ENCODE peak calls at places on chromosomes 1 and 21, in seven cellular contexts. Z is fibroblast of the conjunctiva; Q is NCI-H2081; H is GDM1; O is CD4-positive, alpha-beta T cell; N is mucosa of descending colon; S is GM23338. M is an unnamed sample.

GRCh38 chr1:32400876-32401631 is 6.8 kb upstream of the BSDC1 start:
- DNase-seq in Z (peak), Q (peak), H (peak), O (peak), N (peak), S (peak), M (peak)

GRCh38 chr1:164777518-164777917 is 218.5 kb downstream of the PBX1 start:
- DNase-seq in Z (no peak), Q (no peak), H (no peak), O (no peak), N (no peak), S (no peak), M (no peak)

GRCh38 chr1:64171797-64172281 is 31.6 kb upstream of the UBE2U start:
- DNase-seq in Z (no peak), Q (no peak), H (peak), O (no peak), N (no peak), S (no peak), M (no peak)

GRCh38 chr21:38997051-38997450 is 186.2 kb downstream of the PSMG1 start:
- DNase-seq in Z (no peak), Q (no peak), H (no peak), O (no peak), N (no peak), S (no peak), M (no peak)

GRCh38 chr21:34850166-34850695 is 181.4 kb downstream of the CLIC6 start:
- DNase-seq in Z (no peak), Q (no peak), H (no peak), O (no peak), N (no peak), S (no peak), M (no peak)

GRCh38 chr1:35047188-35047858 is 15.6 kb upstream of the ZMYM6 start:
- DNase-seq in Z (peak), Q (no peak), H (no peak), O (no peak), N (no peak), S (no peak), M (peak)

GRCh38 chr1:244968431-244968830 is 104.1 kb upstream of the HNRNPU start:
- DNase-seq in Z (no peak), Q (no peak), H (no peak), O (no peak), N (peak), S (peak), M (peak)

GRCh38 chr1:223494926-223495645 is 101.9 kb downstream of the CCDC185 start:
- DNase-seq in Z (no peak), Q (no peak), H (no peak), O (no peak), N (no peak), S (no peak), M (no peak)

GRCh38 chr1:3125078-3125477 is 56.1 kb downstream of the PRDM16 start:
- DNase-seq in Z (no peak), Q (no peak), H (no peak), O (no peak), N (no peak), S (no peak), M (no peak)

GRCh38 chr1:88462481-88463261 is 221.4 kb upstream of the PKN2 start:
- DNase-seq in Z (no peak), Q (peak), H (no peak), O (no peak), N (peak), S (peak), M (peak)

GRCh38 chr1:9201421-9202239 is 32.9 kb upstream of the H6PD start:
- DNase-seq in Z (no peak), Q (no peak), H (no peak), O (no peak), N (no peak), S (peak), M (no peak)

GRCh38 chr1:208024406-208024805 is 113.5 kb upstream of the CD34 start:
- DNase-seq in Z (no peak), Q (no peak), H (no peak), O (no peak), N (no peak), S (no peak), M (no peak)

GRCh38 chr1:20366076-20366765 is 75.5 kb downstream of the VWA5B1 start:
- DNase-seq in Z (no peak), Q (no peak), H (no peak), O (no peak), N (peak), S (peak), M (no peak)

GRCh38 chr1:10677508-10678364 is 118.7 kb downstream of the CASZ1 start:
- DNase-seq in Z (no peak), Q (no peak), H (no peak), O (no peak), N (no peak), S (peak), M (no peak)

GRCh38 chr1:6205849-6206845 is at the start of gene RNF207:
- DNase-seq in Z (no peak), Q (no peak), H (no peak), O (peak), N (peak), S (peak), M (no peak)

GRCh38 chr1:28126778-28127430 is 38.5 kb upstream of the EYA3 start:
- DNase-seq in Z (no peak), Q (no peak), H (peak), O (no peak), N (no peak), S (no peak), M (no peak)

GRCh38 chr1:190067592-190067991 is 410.1 kb downstream of the BRINP3 start:
- DNase-seq in Z (no peak), Q (no peak), H (no peak), O (no peak), N (no peak), S (no peak), M (no peak)

GRCh38 chr1:229022595-229023350 is 248.1 kb upstream of the RAB4A start:
- DNase-seq in Z (no peak), Q (no peak), H (no peak), O (no peak), N (no peak), S (no peak), M (no peak)

GRCh38 chr1:32215629-32216505 is 6.3 kb downstream of the TMEM234 start:
- DNase-seq in Z (no peak), Q (peak), H (peak), O (peak), N (peak), S (peak), M (peak)

GRCh38 chr21:31656199-31657095 is 3.0 kb upstream of the SOD1 start:
- DNase-seq in Z (no peak), Q (no peak), H (no peak), O (no peak), N (no peak), S (no peak), M (no peak)

GRCh38 chr1:199701731-199702130 is 325.8 kb upstream of the NR5A2 start:
- DNase-seq in Z (no peak), Q (no peak), H (no peak), O (no peak), N (no peak), S (no peak), M (no peak)

GRCh38 chr1:44929556-44929955 is 56.8 kb downstream of the EIF2B3 start:
- DNase-seq in Z (no peak), Q (no peak), H (no peak), O (no peak), N (no peak), S (no peak), M (no peak)

GRCh38 chr1:101238681-101239094 is 1.9 kb downstream of the S1PR1 start:
- DNase-seq in Z (peak), Q (no peak), H (peak), O (peak), N (peak), S (peak), M (peak)

GRCh38 chr1:15258828-15259588 is 12.0 kb downstream of the FHAD1 start:
- DNase-seq in Z (no peak), Q (no peak), H (no peak), O (no peak), N (no peak), S (no peak), M (no peak)

GRCh38 chr1:41999884-42000283 is 81.2 kb upstream of the HIVEP3 start:
- DNase-seq in Z (no peak), Q (no peak), H (no peak), O (no peak), N (no peak), S (no peak), M (no peak)

GRCh38 chr1:156086256-156086662 is 4.0 kb upstream of the MEX3A start:
- DNase-seq in Z (no peak), Q (no peak), H (no peak), O (no peak), N (no peak), S (no peak), M (peak)

GRCh38 chr1:246608616-246609376 is 42.5 kb downstream of the CNST start:
- DNase-seq in Z (peak), Q (no peak), H (no peak), O (no peak), N (peak), S (peak), M (peak)

GRCh38 chr1:201328576-201328975 is 45.3 kb downstream of the PKP1 start:
- DNase-seq in Z (no peak), Q (no peak), H (no peak), O (no peak), N (no peak), S (no peak), M (no peak)

GRCh38 chr21:31545036-31545435 is 114.5 kb upstream of the SOD1 start:
- DNase-seq in Z (no peak), Q (no peak), H (no peak), O (no peak), N (no peak), S (no peak), M (no peak)

GRCh38 chr1:161864577-161864976 is 98.5 kb downstream of the ATF6 start:
- DNase-seq in Z (peak), Q (no peak), H (peak), O (no peak), N (no peak), S (no peak), M (peak)

GRCh38 chr1:2797741-2798016 is 3.8 kb downstream of the TTC34 start:
- DNase-seq in Z (no peak), Q (no peak), H (no peak), O (no peak), N (no peak), S (no peak), M (no peak)

GRCh38 chr1:180616441-180616840 is 15.4 kb upstream of the XPR1 start:
- DNase-seq in Z (no peak), Q (no peak), H (no peak), O (no peak), N (no peak), S (no peak), M (no peak)

GRCh38 chr1:107404756-107405155 is 263.9 kb downstream of the NTNG1 start:
- DNase-seq in Z (no peak), Q (no peak), H (no peak), O (no peak), N (no peak), S (no peak), M (no peak)

GRCh38 chr1:162139398-162139685 is 69.9 kb downstream of the NOS1AP start:
- DNase-seq in Z (no peak), Q (no peak), H (no peak), O (no peak), N (no peak), S (no peak), M (no peak)

GRCh38 chr1:51266181-51266580 is 30.1 kb downstream of the RNF11 start:
- DNase-seq in Z (no peak), Q (no peak), H (no peak), O (no peak), N (no peak), S (no peak), M (no peak)

GRCh38 chr1:154716012-154716411 is 108.0 kb upstream of the ADAR start:
- DNase-seq in Z (no peak), Q (no peak), H (no peak), O (no peak), N (no peak), S (no peak), M (no peak)

GRCh38 chr21:45592208-45592619 is 50.0 kb upstream of the SLC19A1 start:
- DNase-seq in Z (no peak), Q (no peak), H (no peak), O (peak), N (no peak), S (no peak), M (no peak)

GRCh38 chr1:197464039-197464438 is 196.0 kb downstream of the CRB1 start:
- DNase-seq in Z (peak), Q (no peak), H (no peak), O (no peak), N (no peak), S (peak), M (no peak)

GRCh38 chr1:58932820-58933598 is 149.2 kb upstream of the JUN start:
- DNase-seq in Z (peak), Q (no peak), H (no peak), O (no peak), N (peak), S (no peak), M (no peak)

GRCh38 chr21:41465176-41465781 is 39.2 kb downstream of the MX1 start:
- DNase-seq in Z (no peak), Q (no peak), H (no peak), O (no peak), N (no peak), S (no peak), M (no peak)

M was measured in dermis microvascular lymphatic vessel endothelial cell.